ENCODE peak calls at places on chromosomes 13 and 19, in four cellular contexts. T is HepG2, E is K562, C is GM12878. F is an unnamed sample.

GRCh38 chr13:110454956-110455355 is 106.6 kb downstream of the RAB20 start:
- DNase-seq in T (no peak), E (no peak), C (no peak), F (no peak)

GRCh38 chr13:34462843-34463242 is 479.2 kb upstream of the NBEA start:
- DNase-seq in T (no peak), E (no peak), C (no peak), F (peak)

GRCh38 chr13:114131581-114132418 is 623 bp downstream of the RASA3 start:
- DNase-seq in T (no peak), E (peak), C (no peak), F (peak)

GRCh38 chr13:30821421-30821820 is 84.7 kb upstream of the MEDAG start:
- DNase-seq in T (no peak), E (no peak), C (no peak), F (no peak)

GRCh38 chr19:44582581-44583265 is 30.6 kb upstream of the IGSF23 start:
- DNase-seq in T (no peak), E (peak), C (no peak), F (peak)

GRCh38 chr13:23658929-23659541 is 88.8 kb downstream of the TNFRSF19 start:
- DNase-seq in T (no peak), E (no peak), C (no peak), F (no peak)

GRCh38 chr13:28755546-28755870 is 36.7 kb upstream of the SLC46A3 start:
- DNase-seq in T (no peak), E (no peak), C (no peak), F (no peak)

GRCh38 chr13:94987869-94988268 is 275.5 kb upstream of the SOX21 start:
- DNase-seq in T (no peak), E (no peak), C (no peak), F (no peak)

GRCh38 chr13:106899444-106899843 is 331.5 kb upstream of the ARGLU1 start:
- DNase-seq in T (peak), E (no peak), C (no peak), F (no peak)

GRCh38 chr19:51799998-51800848 is 5.3 kb downstream of the FPR3 start:
- DNase-seq in T (peak), E (peak), C (no peak), F (no peak)

GRCh38 chr19:12774588-12775555 is at the start of gene HOOK2:
- DNase-seq in T (no peak), E (no peak), C (no peak), F (no peak)

GRCh38 chr13:50286376-50286775 is 271.1 kb downstream of the KCNRG start:
- DNase-seq in T (no peak), E (no peak), C (no peak), F (no peak)

GRCh38 chr19:54035215-54036178 is 28.2 kb downstream of the VSTM1 start:
- DNase-seq in T (no peak), E (peak), C (no peak), F (peak)

GRCh38 chr13:114130708-114131580 is 1.5 kb downstream of the RASA3 start:
- DNase-seq in T (no peak), E (peak), C (no peak), F (peak)

GRCh38 chr13:34179481-34179880 is 361.5 kb downstream of the RFC3 start:
- DNase-seq in T (no peak), E (no peak), C (no peak), F (no peak)

GRCh38 chr19:38284422-38284821 is 19.6 kb upstream of the C19orf33 start:
- DNase-seq in T (no peak), E (no peak), C (peak), F (no peak)

GRCh38 chr19:1518471-1518870 is 5.4 kb upstream of the PLK5 start:
- DNase-seq in T (no peak), E (no peak), C (no peak), F (no peak)

GRCh38 chr13:60759499-60759898 is 362.5 kb downstream of the TDRD3 start:
- DNase-seq in T (peak), E (no peak), C (no peak), F (peak)

GRCh38 chr13:43865892-43866291 is 13.6 kb downstream of the CCDC122 start:
- DNase-seq in T (no peak), E (no peak), C (no peak), F (peak)

GRCh38 chr13:43864921-43865320 is 14.6 kb downstream of the CCDC122 start:
- DNase-seq in T (no peak), E (no peak), C (no peak), F (no peak)

DNA sequence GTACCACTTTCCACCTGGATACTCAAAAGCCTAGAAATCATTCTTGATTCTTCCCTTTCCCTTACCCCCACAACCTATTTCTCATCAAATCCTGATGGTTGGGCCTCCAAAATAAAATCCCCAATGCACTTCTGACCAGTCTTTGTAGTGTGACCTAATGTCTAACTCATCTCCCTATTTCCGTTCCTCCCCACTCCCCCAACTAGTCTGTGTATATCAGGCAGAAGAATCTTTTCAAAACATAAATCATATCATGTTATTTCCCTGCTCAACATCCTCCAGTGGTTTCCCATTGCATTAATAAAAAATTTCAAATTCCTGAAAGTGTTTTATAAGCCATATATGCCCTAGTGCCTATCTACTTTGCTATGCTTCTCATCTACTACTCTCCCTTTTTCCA is 17.7 kb downstream of the CCDC122 start:
- DNase-seq in T (no peak), E (no peak), C (no peak), F (no peak)
- TF ChIP-seq CHD4 in T (no peak), E (no peak), C (no peak), F (no peak)

GRCh38 chr13:36430247-36431203 is 1.8 kb upstream of the CCNA1 start:
- DNase-seq in T (no peak), E (no peak), C (no peak), F (no peak)
- TF ChIP-seq CHD4 in T (no peak), E (no peak), C (no peak), F (no peak)

DNA sequence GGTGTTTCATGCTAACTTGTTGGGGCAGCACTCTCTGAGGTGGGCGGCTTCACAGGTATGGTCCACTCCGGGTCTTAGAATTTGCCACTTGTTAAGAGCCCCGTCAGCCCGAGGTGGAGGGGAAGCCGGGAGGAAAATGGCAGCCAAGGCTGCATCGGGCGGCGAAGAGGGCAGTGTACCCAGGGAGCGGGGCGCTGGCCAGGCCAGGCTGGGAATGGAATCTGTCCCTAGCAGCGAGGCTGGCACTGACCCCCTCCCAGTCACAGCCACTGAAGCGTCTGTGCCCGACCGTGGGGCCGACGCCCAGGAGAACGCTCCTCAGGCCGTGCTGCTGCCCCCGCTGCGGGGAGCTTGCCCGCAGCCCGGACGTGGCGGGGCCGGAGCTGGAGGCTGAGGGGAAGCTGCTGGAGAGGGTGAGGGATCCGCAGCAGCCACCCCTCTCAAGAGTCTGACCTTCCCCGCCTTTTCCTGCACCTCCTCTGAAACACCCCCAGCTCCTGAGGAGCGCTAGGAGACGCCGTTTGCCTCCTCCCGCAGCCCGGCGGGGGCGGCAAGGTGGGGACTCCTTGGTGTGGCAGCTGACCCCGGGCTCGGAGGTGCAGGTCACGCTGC is 313.8 kb upstream of the SPRY2 start:
- DNase-seq in T (no peak), E (no peak), C (no peak), F (no peak)
- TF ChIP-seq CHD4 in T (no peak), E (no peak), C (no peak), F (no peak)

DNA sequence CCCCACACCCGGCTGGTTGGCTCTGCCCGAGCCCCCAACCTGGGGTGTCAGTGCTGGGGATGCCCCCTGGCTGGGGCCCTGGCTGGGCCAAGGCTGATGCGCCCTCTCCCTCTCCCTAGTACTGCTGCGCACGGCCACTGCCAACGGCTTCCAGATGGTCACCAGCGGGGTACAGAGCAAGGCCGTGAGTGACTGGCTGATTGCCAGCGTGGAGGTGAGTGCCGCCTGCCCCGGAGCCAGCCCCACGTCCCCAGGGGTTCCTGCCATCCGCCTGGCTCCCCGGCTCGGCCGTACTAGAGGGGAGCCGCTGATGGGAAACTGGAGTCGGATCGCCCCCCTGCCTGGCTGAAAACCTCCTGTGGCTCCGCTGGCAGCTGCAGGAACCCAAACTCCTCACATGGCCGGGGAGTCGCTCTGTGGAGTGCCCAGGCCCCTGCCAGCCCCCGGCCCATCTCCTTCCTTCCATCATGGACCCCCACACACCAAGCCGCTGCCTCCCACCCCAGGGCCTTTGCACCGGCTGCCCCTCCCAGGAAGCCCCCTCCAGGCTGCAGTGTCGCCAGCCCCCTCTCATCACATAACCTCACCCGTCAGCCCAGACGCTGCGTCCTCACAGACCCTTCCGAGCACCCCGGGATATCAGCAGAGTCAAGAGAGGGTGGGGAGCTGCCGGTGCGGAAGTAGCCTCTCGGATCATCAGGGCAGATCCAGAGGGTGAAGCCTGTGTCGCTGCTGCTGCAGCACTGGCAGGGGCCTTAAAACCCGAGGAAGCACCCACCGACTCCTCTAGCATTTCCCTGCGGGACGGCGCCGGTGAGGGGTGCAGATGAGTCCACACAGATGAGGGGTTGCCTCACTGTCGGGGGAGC is 10.6 kb downstream of the NCLN start:
- DNase-seq in T (no peak), E (no peak), C (no peak), F (no peak)
- TF ChIP-seq CHD4 in T (no peak), E (no peak), C (no peak), F (no peak)

DNA sequence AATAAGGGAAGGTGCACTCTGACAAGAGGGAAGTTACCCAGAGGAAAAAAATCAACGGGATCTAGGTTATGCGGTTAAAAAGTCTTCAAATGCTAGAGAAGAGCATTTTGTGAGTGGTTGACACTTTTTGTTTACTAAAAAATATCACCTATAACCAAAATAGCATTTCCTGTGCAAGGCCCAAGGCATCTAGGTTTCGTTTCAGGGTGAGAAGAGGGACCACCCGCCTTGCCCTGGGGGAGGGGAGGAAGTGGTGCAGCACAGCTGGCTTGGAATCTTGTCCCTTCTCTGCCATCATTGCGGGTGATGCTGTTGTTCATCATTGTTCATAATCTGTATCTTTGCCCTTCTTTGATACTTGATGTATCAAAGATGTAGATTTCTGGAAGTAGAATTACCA is 80.6 kb downstream of the NUFIP1 start:
- DNase-seq in T (no peak), E (no peak), C (no peak), F (no peak)
- TF ChIP-seq CHD4 in T (no peak), E (no peak), C (no peak), F (no peak)

GRCh38 chr19:40025938-40026596 is 29.2 kb downstream of the ZNF546 start:
- DNase-seq in T (no peak), E (no peak), C (no peak), F (no peak)

GRCh38 chr19:40026597-40026970 is 29.4 kb downstream of the ZNF780B start:
- DNase-seq in T (no peak), E (no peak), C (no peak), F (no peak)

GRCh38 chr19:40023969-40024368 is 27.1 kb downstream of the ZNF546 start:
- DNase-seq in T (no peak), E (no peak), C (no peak), F (no peak)
- TF ChIP-seq CHD4 in T (no peak), E (no peak), C (no peak), F (no peak)

DNA sequence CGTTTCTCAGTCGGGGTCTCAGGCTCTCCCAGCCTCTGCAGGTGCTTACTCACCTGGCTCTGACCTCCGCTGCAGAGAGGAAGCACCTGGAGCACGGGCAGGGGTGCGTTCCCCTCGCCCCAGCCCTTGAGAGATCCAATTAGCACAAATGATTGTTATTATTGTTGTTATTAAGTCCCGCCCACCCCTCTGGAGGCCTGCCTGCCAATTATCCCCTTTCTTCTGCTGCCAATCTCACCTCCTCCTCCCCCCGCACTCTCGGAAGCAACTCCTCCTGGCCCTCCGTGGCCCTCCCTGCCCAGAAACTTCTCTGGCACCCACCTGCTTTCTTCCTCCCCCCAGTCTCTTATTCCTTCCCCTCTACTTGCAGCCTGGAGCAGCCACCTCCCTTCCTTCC is 8.8 kb downstream of the ZNF787 start:
- DNase-seq in T (no peak), E (no peak), C (no peak), F (no peak)
- TF ChIP-seq CHD4 in T (no peak), E (no peak), C (no peak), F (no peak)

DNA sequence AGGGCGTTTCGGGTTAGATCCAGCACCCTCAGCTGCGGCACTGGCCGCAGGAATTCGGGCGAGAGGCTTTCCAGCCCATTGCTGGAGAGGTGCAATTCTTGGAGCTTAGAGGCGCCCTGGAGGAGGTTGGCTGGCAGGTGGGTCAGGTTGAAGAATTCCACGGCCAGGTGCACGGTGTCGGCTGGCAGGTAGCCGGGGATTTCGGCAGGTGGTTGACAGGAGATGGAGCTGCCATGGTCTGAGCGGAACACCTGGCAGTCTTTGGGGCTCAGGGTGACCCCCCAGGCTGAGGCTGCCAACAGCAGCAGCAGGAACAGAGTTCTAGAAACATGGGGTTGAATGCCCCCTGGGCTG is 1.3 kb downstream of the LRG1 start:
- DNase-seq in T (no peak), E (no peak), C (no peak), F (no peak)
- TF ChIP-seq CHD4 in T (no peak), E (no peak), C (no peak), F (no peak)